ENCODE peak calls at places on chromosomes 16 and 17, in ten cellular contexts. One of them, this sample, is unnamed.
A peak's percentile ranks its signal among the peaks of the same experiment; 100 is the strongest.

GRCh38 chr17:77322534-77323412 is 182.0 kb downstream of the SEC14L1 start:
- DNase-seq in stomach: peak; percentile 76
- DNase-seq in transverse colon: peak; percentile 72
- DNase-seq in H1: no peak
- DNase-seq in tibial nerve: peak; percentile 77
- DNase-seq in heart left ventricle: peak; percentile 92
- DNase-seq in IMR-90: peak; percentile 99
- DNase-seq in K562: peak; percentile 78
- DNase-seq in adrenal gland: peak; percentile 95
- DNase-seq in ovary: peak; percentile 85
- DNase-seq in this sample: peak; percentile 91

GRCh38 chr17:70906808-70907207 is 737.5 kb downstream of the KCNJ2 start:
- DNase-seq in stomach: no peak
- DNase-seq in transverse colon: no peak
- DNase-seq in H1: no peak
- DNase-seq in tibial nerve: no peak
- DNase-seq in heart left ventricle: no peak
- DNase-seq in IMR-90: peak; percentile 62
- DNase-seq in K562: no peak
- DNase-seq in adrenal gland: no peak
- DNase-seq in ovary: no peak
- DNase-seq in this sample: no peak

GRCh38 chr17:68378202-68379149 is 78.8 kb downstream of the WIPI1 start:
- DNase-seq in stomach: peak; percentile 71
- DNase-seq in transverse colon: peak; percentile 77
- DNase-seq in H1: peak; percentile 60
- DNase-seq in tibial nerve: peak; percentile 96
- DNase-seq in heart left ventricle: peak; percentile 93
- DNase-seq in IMR-90: peak; percentile 94
- DNase-seq in K562: no peak
- DNase-seq in adrenal gland: peak; percentile 95
- DNase-seq in ovary: peak; percentile 92
- DNase-seq in this sample: peak; percentile 98

GRCh38 chr17:32114536-32114935 is 27.8 kb upstream of the RHOT1 start:
- DNase-seq in stomach: no peak
- DNase-seq in transverse colon: no peak
- DNase-seq in H1: no peak
- DNase-seq in tibial nerve: no peak
- DNase-seq in heart left ventricle: no peak
- DNase-seq in IMR-90: no peak
- DNase-seq in K562: no peak
- DNase-seq in adrenal gland: no peak
- DNase-seq in ovary: no peak
- DNase-seq in this sample: no peak

GRCh38 chr16:48405153-48405552 is 19.9 kb upstream of the SIAH1 start:
- DNase-seq in stomach: no peak
- DNase-seq in transverse colon: no peak
- DNase-seq in H1: no peak
- DNase-seq in tibial nerve: no peak
- DNase-seq in heart left ventricle: no peak
- DNase-seq in IMR-90: no peak
- DNase-seq in K562: no peak
- DNase-seq in adrenal gland: no peak
- DNase-seq in ovary: no peak
- DNase-seq in this sample: no peak

GRCh38 chr16:67530013-67530939 is 1.6 kb downstream of the RIPOR1 start:
- DNase-seq in stomach: peak; percentile 65
- DNase-seq in transverse colon: peak; percentile 76
- DNase-seq in H1: peak; percentile 69
- DNase-seq in tibial nerve: peak; percentile 44
- DNase-seq in heart left ventricle: peak; percentile 91
- DNase-seq in IMR-90: peak; percentile 76
- DNase-seq in K562: peak; percentile 47
- DNase-seq in adrenal gland: peak; percentile 75
- DNase-seq in ovary: peak; percentile 85
- DNase-seq in this sample: peak; percentile 81

GRCh38 chr17:42249681-42250446 is 26.3 kb downstream of the STAT5B start:
- DNase-seq in stomach: no peak
- DNase-seq in transverse colon: no peak
- DNase-seq in H1: no peak
- DNase-seq in tibial nerve: no peak
- DNase-seq in heart left ventricle: no peak
- DNase-seq in IMR-90: no peak
- DNase-seq in K562: no peak
- DNase-seq in adrenal gland: no peak
- DNase-seq in ovary: no peak
- DNase-seq in this sample: no peak

GRCh38 chr16:23753908-23754593 is 775 bp upstream of the CHP2 start:
- DNase-seq in stomach: no peak
- DNase-seq in transverse colon: no peak
- DNase-seq in H1: no peak
- DNase-seq in tibial nerve: no peak
- DNase-seq in heart left ventricle: no peak
- DNase-seq in IMR-90: no peak
- DNase-seq in K562: no peak
- DNase-seq in adrenal gland: no peak
- DNase-seq in ovary: no peak
- DNase-seq in this sample: no peak

GRCh38 chr17:35947156-35947585 is 3.7 kb upstream of the LYZL6 start:
- DNase-seq in stomach: peak; percentile 41
- DNase-seq in transverse colon: peak; percentile 62
- DNase-seq in H1: peak; percentile 72
- DNase-seq in tibial nerve: peak; percentile 37
- DNase-seq in heart left ventricle: no peak
- DNase-seq in IMR-90: peak; percentile 21
- DNase-seq in K562: peak; percentile 54
- DNase-seq in adrenal gland: peak; percentile 57
- DNase-seq in ovary: peak; percentile 36
- DNase-seq in this sample: no peak

GRCh38 chr16:16178455-16179162 is 44.7 kb downstream of the ABCC6 start:
- DNase-seq in stomach: no peak
- DNase-seq in transverse colon: no peak
- DNase-seq in H1: no peak
- DNase-seq in tibial nerve: no peak
- DNase-seq in heart left ventricle: peak; percentile 22
- DNase-seq in IMR-90: no peak
- DNase-seq in K562: no peak
- DNase-seq in adrenal gland: no peak
- DNase-seq in ovary: no peak
- DNase-seq in this sample: no peak

DNA sequence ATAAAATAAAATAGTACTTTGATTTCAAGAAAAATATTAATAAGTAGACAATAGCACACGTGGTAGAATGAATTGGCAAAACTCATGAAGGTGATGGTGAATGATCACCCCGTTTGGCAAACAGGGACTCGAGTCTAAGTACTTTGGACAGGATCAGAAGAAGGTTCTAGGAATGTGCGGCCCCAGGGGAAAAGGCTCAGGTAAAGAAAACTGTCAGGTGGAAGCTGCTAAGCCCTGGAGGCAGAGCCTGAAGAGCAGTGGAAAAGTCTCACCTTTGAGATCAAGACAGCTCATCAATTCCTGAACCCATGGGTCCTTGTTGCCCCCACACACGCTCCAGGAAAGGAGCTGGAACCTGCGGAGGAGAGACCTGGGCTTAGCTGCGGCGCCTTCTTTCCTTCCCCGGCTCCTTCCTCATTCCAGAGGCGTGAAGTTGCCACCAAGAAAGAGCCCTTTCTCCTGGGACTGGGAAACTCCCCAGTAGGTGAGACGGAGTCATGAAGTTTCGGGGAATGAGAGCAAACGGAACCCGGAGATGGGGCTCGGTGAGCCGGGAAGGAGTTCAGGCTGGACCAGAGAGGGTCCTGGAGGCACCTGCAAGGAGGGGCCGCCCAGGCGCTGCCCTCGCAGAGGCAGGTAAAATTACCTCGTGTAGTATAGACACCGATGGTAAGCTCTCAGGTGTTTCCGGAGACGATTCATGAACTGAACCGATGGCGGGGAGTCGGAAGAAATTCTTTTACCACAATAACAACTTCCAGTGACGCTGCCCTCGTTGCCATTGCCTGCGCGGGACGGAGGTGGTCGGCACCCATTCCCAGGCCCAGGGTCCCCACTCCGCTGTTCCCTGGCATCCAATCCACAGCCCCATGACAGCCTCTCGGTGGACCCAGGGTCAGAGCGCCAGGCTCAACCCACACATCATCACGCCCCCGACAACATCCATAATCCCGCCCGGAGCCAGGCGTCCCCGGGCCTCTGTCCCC is 1.2 kb upstream of the ZMYND15 start:
- DNase-seq in stomach: peak; percentile 70
- DNase-seq in transverse colon: peak; percentile 57
- DNase-seq in H1: peak; percentile 64
- DNase-seq in tibial nerve: no peak
- DNase-seq in heart left ventricle: no peak
- DNase-seq in IMR-90: no peak
- DNase-seq in K562: no peak
- DNase-seq in adrenal gland: no peak
- DNase-seq in ovary: no peak
- DNase-seq in this sample: no peak
- H3K27me3 ChIP-seq in stomach: peaks cover 9% of the 10 kb centered on the region
- H3K27me3 ChIP-seq in transverse colon: no peaks in the 10 kb centered on the region
- H3K27me3 ChIP-seq in H1: peaks cover 61% of the 10 kb centered on the region
- H3K27me3 ChIP-seq in tibial nerve: peaks cover 1% of the 10 kb centered on the region
- H3K27me3 ChIP-seq in heart left ventricle: no peaks in the 10 kb centered on the region
- H3K27me3 ChIP-seq in IMR-90: peaks cover 49% of the 10 kb centered on the region
- H3K27me3 ChIP-seq in K562: peaks cover 40% of the 10 kb centered on the region
- H3K27me3 ChIP-seq in adrenal gland: no peaks in the 10 kb centered on the region
- H3K27me3 ChIP-seq in ovary: no peaks in the 10 kb centered on the region
- H3K27me3 ChIP-seq in this sample: no peaks in the 10 kb centered on the region

GRCh38 chr16:20355114-20355782 is 2.7 kb upstream of the UMOD start:
- DNase-seq in stomach: no peak
- DNase-seq in transverse colon: no peak
- DNase-seq in H1: no peak
- DNase-seq in tibial nerve: no peak
- DNase-seq in heart left ventricle: no peak
- DNase-seq in IMR-90: no peak
- DNase-seq in K562: no peak
- DNase-seq in adrenal gland: no peak
- DNase-seq in ovary: no peak
- DNase-seq in this sample: no peak

GRCh38 chr16:20363191-20363590 is 10.7 kb upstream of the UMOD start:
- DNase-seq in stomach: no peak
- DNase-seq in transverse colon: no peak
- DNase-seq in H1: no peak
- DNase-seq in tibial nerve: no peak
- DNase-seq in heart left ventricle: no peak
- DNase-seq in IMR-90: no peak
- DNase-seq in K562: no peak
- DNase-seq in adrenal gland: no peak
- DNase-seq in ovary: no peak
- DNase-seq in this sample: no peak

GRCh38 chr16:20364051-20364450 is 11.5 kb upstream of the UMOD start:
- DNase-seq in stomach: no peak
- DNase-seq in transverse colon: no peak
- DNase-seq in H1: no peak
- DNase-seq in tibial nerve: no peak
- DNase-seq in heart left ventricle: no peak
- DNase-seq in IMR-90: no peak
- DNase-seq in K562: no peak
- DNase-seq in adrenal gland: no peak
- DNase-seq in ovary: no peak
- DNase-seq in this sample: no peak

GRCh38 chr16:20359997-20360396 is 7.5 kb upstream of the UMOD start:
- DNase-seq in stomach: no peak
- DNase-seq in transverse colon: no peak
- DNase-seq in H1: peak; percentile 59
- DNase-seq in tibial nerve: no peak
- DNase-seq in heart left ventricle: no peak
- DNase-seq in IMR-90: no peak
- DNase-seq in K562: peak; percentile 41
- DNase-seq in adrenal gland: no peak
- DNase-seq in ovary: no peak
- DNase-seq in this sample: no peak
- TF ChIP-seq CTCF in stomach: no peak
- TF ChIP-seq CTCF in transverse colon: no peak
- TF ChIP-seq CTCF in H1: peak; percentile 71
- TF ChIP-seq CTCF in tibial nerve: no peak
- TF ChIP-seq CTCF in heart left ventricle: no peak
- TF ChIP-seq CTCF in IMR-90: no peak
- TF ChIP-seq CTCF in K562: peak; percentile 46
- TF ChIP-seq CTCF in adrenal gland: no peak
- TF ChIP-seq CTCF in ovary: no peak
- TF ChIP-seq CTCF in this sample: no peak

GRCh38 chr17:15513058-15513858 is 45.8 kb upstream of the CDRT4 start:
- DNase-seq in stomach: no peak
- DNase-seq in transverse colon: no peak
- DNase-seq in H1: no peak
- DNase-seq in tibial nerve: no peak
- DNase-seq in heart left ventricle: no peak
- DNase-seq in IMR-90: peak; percentile 64
- DNase-seq in K562: no peak
- DNase-seq in adrenal gland: no peak
- DNase-seq in ovary: no peak
- DNase-seq in this sample: no peak
- TF ChIP-seq POLR2A in stomach: no peak
- TF ChIP-seq POLR2A in transverse colon: no peak
- TF ChIP-seq POLR2A in H1: no peak
- TF ChIP-seq POLR2A in tibial nerve: no peak
- TF ChIP-seq POLR2A in heart left ventricle: no peak
- TF ChIP-seq POLR2A in IMR-90: no peak
- TF ChIP-seq POLR2A in K562: no peak
- TF ChIP-seq POLR2A in adrenal gland: no peak
- TF ChIP-seq POLR2A in ovary: no peak
- TF ChIP-seq POLR2A in this sample: no peak

GRCh38 chr17:80991645-80992076 is at the start of gene CHMP6:
- DNase-seq in stomach: peak; percentile 79
- DNase-seq in transverse colon: peak; percentile 76
- DNase-seq in H1: peak; percentile 85
- DNase-seq in tibial nerve: peak; percentile 62
- DNase-seq in heart left ventricle: peak; percentile 88
- DNase-seq in IMR-90: peak; percentile 76
- DNase-seq in K562: peak; percentile 89
- DNase-seq in adrenal gland: peak; percentile 77
- DNase-seq in ovary: peak; percentile 82
- DNase-seq in this sample: peak; percentile 75

GRCh38 chr17:80992077-80992947 is 671 bp downstream of the CHMP6 start:
- DNase-seq in stomach: no peak
- DNase-seq in transverse colon: peak; percentile 23
- DNase-seq in H1: no peak
- DNase-seq in tibial nerve: no peak
- DNase-seq in heart left ventricle: peak; percentile 68
- DNase-seq in IMR-90: no peak
- DNase-seq in K562: no peak
- DNase-seq in adrenal gland: no peak
- DNase-seq in ovary: peak; percentile 47
- DNase-seq in this sample: no peak

GRCh38 chr17:80989586-80989913 is 2.1 kb upstream of the CHMP6 start:
- DNase-seq in stomach: no peak
- DNase-seq in transverse colon: no peak
- DNase-seq in H1: no peak
- DNase-seq in tibial nerve: no peak
- DNase-seq in heart left ventricle: no peak
- DNase-seq in IMR-90: no peak
- DNase-seq in K562: no peak
- DNase-seq in adrenal gland: no peak
- DNase-seq in ovary: peak; percentile 16
- DNase-seq in this sample: no peak

GRCh38 chr17:80992948-80993624 is 1.4 kb downstream of the CHMP6 start:
- DNase-seq in stomach: no peak
- DNase-seq in transverse colon: no peak
- DNase-seq in H1: no peak
- DNase-seq in tibial nerve: no peak
- DNase-seq in heart left ventricle: no peak
- DNase-seq in IMR-90: no peak
- DNase-seq in K562: no peak
- DNase-seq in adrenal gland: no peak
- DNase-seq in ovary: no peak
- DNase-seq in this sample: no peak

GRCh38 chr17:80990921-80991644 is 558 bp upstream of the CHMP6 start:
- DNase-seq in stomach: no peak
- DNase-seq in transverse colon: no peak
- DNase-seq in H1: no peak
- DNase-seq in tibial nerve: no peak
- DNase-seq in heart left ventricle: no peak
- DNase-seq in IMR-90: no peak
- DNase-seq in K562: no peak
- DNase-seq in adrenal gland: no peak
- DNase-seq in ovary: peak; percentile 27
- DNase-seq in this sample: no peak
- H3K27me3 ChIP-seq in stomach: no peaks in the 10 kb centered on the region
- H3K27me3 ChIP-seq in transverse colon: no peaks in the 10 kb centered on the region
- H3K27me3 ChIP-seq in H1: peaks cover 7% of the 10 kb centered on the region
- H3K27me3 ChIP-seq in tibial nerve: no peaks in the 10 kb centered on the region
- H3K27me3 ChIP-seq in heart left ventricle: no peaks in the 10 kb centered on the region
- H3K27me3 ChIP-seq in IMR-90: no peaks in the 10 kb centered on the region
- H3K27me3 ChIP-seq in K562: no peaks in the 10 kb centered on the region
- H3K27me3 ChIP-seq in adrenal gland: no peaks in the 10 kb centered on the region
- H3K27me3 ChIP-seq in ovary: no peaks in the 10 kb centered on the region
- H3K27me3 ChIP-seq in this sample: no peaks in the 10 kb centered on the region

This sample was measured in uterus.